ENCODE peak calls at places on chromosomes 3 and 15, in four cellular contexts. One of them, this sample, is unnamed.

GRCh38 chr3:36730965-36731364 is 33.4 kb downstream of the DCLK3 start:
- DNase-seq in NCI-H345: no peak
- DNase-seq in progenitor cell of endocrine pancreas: no peak
- DNase-seq in ACHN: no peak
- DNase-seq in this sample: no peak

GRCh38 chr15:67124911-67125588 is 59.6 kb downstream of the SMAD3 start:
- DNase-seq in progenitor cell of endocrine pancreas: no peak
- DNase-seq in NCI-H345: no peak
- DNase-seq in ACHN: peak; percentile 59
- DNase-seq in this sample: no peak

GRCh38 chr3:69032137-69032536 is 18.7 kb upstream of the EOGT start:
- DNase-seq in ACHN: no peak
- DNase-seq in NCI-H345: no peak
- DNase-seq in progenitor cell of endocrine pancreas: no peak
- DNase-seq in this sample: no peak

GRCh38 chr3:18847583-18848197 is 300.6 kb upstream of the KCNH8 start:
- DNase-seq in ACHN: peak; percentile 19
- DNase-seq in progenitor cell of endocrine pancreas: no peak
- DNase-seq in NCI-H345: peak; percentile 11
- DNase-seq in this sample: no peak

GRCh38 chr3:129616713-129617112 is 10.2 kb upstream of the PLXND1 start:
- DNase-seq in ACHN: no peak
- DNase-seq in NCI-H345: no peak
- DNase-seq in progenitor cell of endocrine pancreas: no peak
- DNase-seq in this sample: no peak

GRCh38 chr15:31786360-31786759 is 244.0 kb upstream of the CHRNA7 start:
- DNase-seq in NCI-H345: no peak
- DNase-seq in progenitor cell of endocrine pancreas: no peak
- DNase-seq in ACHN: no peak
- DNase-seq in this sample: no peak

GRCh38 chr3:46278816-46279672 is 36.8 kb downstream of the CCR3 start:
- DNase-seq in NCI-H345: no peak
- DNase-seq in progenitor cell of endocrine pancreas: no peak
- DNase-seq in ACHN: no peak
- DNase-seq in this sample: no peak

GRCh38 chr3:19739504-19739903 is 194.5 kb downstream of the EFHB start:
- DNase-seq in progenitor cell of endocrine pancreas: no peak
- DNase-seq in ACHN: no peak
- DNase-seq in NCI-H345: no peak
- DNase-seq in this sample: no peak

GRCh38 chr15:60389261-60390077 is 8.3 kb downstream of the ANXA2 start:
- DNase-seq in NCI-H345: no peak
- DNase-seq in ACHN: no peak
- DNase-seq in progenitor cell of endocrine pancreas: no peak
- DNase-seq in this sample: peak; percentile 44

GRCh38 chr3:22893631-22894377 is 309.3 kb upstream of the UBE2E2 start:
- DNase-seq in ACHN: no peak
- DNase-seq in progenitor cell of endocrine pancreas: no peak
- DNase-seq in NCI-H345: no peak
- DNase-seq in this sample: no peak

GRCh38 chr15:51087513-51087912 is 7.2 kb downstream of the TNFAIP8L3 start:
- DNase-seq in progenitor cell of endocrine pancreas: no peak
- DNase-seq in NCI-H345: no peak
- DNase-seq in ACHN: no peak
- DNase-seq in this sample: no peak

GRCh38 chr3:18501679-18502343 is 76.7 kb upstream of the SATB1 start:
- DNase-seq in NCI-H345: no peak
- DNase-seq in ACHN: no peak
- DNase-seq in progenitor cell of endocrine pancreas: no peak
- DNase-seq in this sample: no peak

GRCh38 chr15:70152070-70152480 is 54.4 kb upstream of the TLE3 start:
- DNase-seq in ACHN: no peak
- DNase-seq in progenitor cell of endocrine pancreas: no peak
- DNase-seq in NCI-H345: peak; percentile 78
- DNase-seq in this sample: no peak

GRCh38 chr3:24069045-24069444 is 124.0 kb downstream of the NR1D2 start:
- DNase-seq in progenitor cell of endocrine pancreas: no peak
- DNase-seq in ACHN: peak; percentile 9
- DNase-seq in NCI-H345: peak; percentile 21
- DNase-seq in this sample: no peak

GRCh38 chr3:64575211-64575844 is 112.5 kb downstream of the ADAMTS9 start:
- DNase-seq in NCI-H345: no peak
- DNase-seq in ACHN: peak; percentile 12
- DNase-seq in progenitor cell of endocrine pancreas: no peak
- DNase-seq in this sample: no peak

GRCh38 chr3:126753191-126754160 is 49.4 kb downstream of the CHCHD6 start:
- DNase-seq in NCI-H345: no peak
- DNase-seq in ACHN: no peak
- DNase-seq in progenitor cell of endocrine pancreas: no peak
- DNase-seq in this sample: no peak

GRCh38 chr15:63599401-63600000 is 2.3 kb downstream of the FBXL22 start:
- DNase-seq in NCI-H345: no peak
- DNase-seq in ACHN: peak; percentile 51
- DNase-seq in progenitor cell of endocrine pancreas: no peak
- DNase-seq in this sample: peak; percentile 46

GRCh38 chr15:39059886-39060285 is 495.3 kb upstream of the RASGRP1 start:
- DNase-seq in NCI-H345: no peak
- DNase-seq in ACHN: no peak
- DNase-seq in progenitor cell of endocrine pancreas: no peak
- DNase-seq in this sample: no peak

GRCh38 chr3:192991351-192991750 is 73.7 kb upstream of the MB21D2 start:
- DNase-seq in progenitor cell of endocrine pancreas: no peak
- DNase-seq in ACHN: no peak
- DNase-seq in NCI-H345: no peak
- DNase-seq in this sample: no peak

GRCh38 chr3:127817331-127817821 is 4.9 kb downstream of the MGLL start:
- DNase-seq in progenitor cell of endocrine pancreas: no peak
- DNase-seq in NCI-H345: no peak
- DNase-seq in ACHN: no peak
- DNase-seq in this sample: no peak

GRCh38 chr3:142448424-142448823 is 587 bp upstream of the XRN1 start:
- DNase-seq in progenitor cell of endocrine pancreas: no peak
- DNase-seq in NCI-H345: no peak
- DNase-seq in ACHN: peak; percentile 12
- DNase-seq in this sample: no peak

GRCh38 chr3:187767266-187768032 is 22.2 kb upstream of the BCL6 start:
- DNase-seq in ACHN: no peak
- DNase-seq in progenitor cell of endocrine pancreas: no peak
- DNase-seq in NCI-H345: no peak
- DNase-seq in this sample: no peak

GRCh38 chr3:184419171-184419570 is 39.3 kb downstream of the CHRD start:
- DNase-seq in ACHN: no peak
- DNase-seq in NCI-H345: no peak
- DNase-seq in progenitor cell of endocrine pancreas: no peak
- DNase-seq in this sample: no peak

This sample was measured in stimulated activated naive CD8-positive, alpha-beta T cell treated with anti-CD3 and anti-CD28 coated beads, Interleukin-15, amount 100 ng/mL, for 72 hours.